ENCODE peak calls at places on chromosomes 11 and 22, in six cellular contexts. I, B, Z, G, W and R are unnamed samples.

GRCh38 chr11:117946196-117946841 is 17.1 kb upstream of the TMPRSS13 start:
- DNase-seq in W (no peak), I (no peak), B (no peak), Z (no peak), G (no peak), R (no peak)

GRCh38 chr22:38862375-38863329 is 9.4 kb downstream of the CBX6 start:
- DNase-seq in G (no peak), W (no peak), Z (no peak), B (peak), I (peak), R (peak)

GRCh38 chr11:117315285-117316196 is 515 bp downstream of the BACE1 start:
- DNase-seq in B (no peak), G (peak), Z (no peak), W (no peak), I (peak), R (no peak)

GRCh38 chr11:8259316-8259995 is 4.2 kb downstream of the LMO1 start:
- DNase-seq in B (no peak), I (no peak), Z (no peak), G (no peak), W (no peak), R (peak)

GRCh38 chr11:13929551-13929950 is 33.0 kb upstream of the SPON1 start:
- DNase-seq in I (no peak), G (no peak), B (no peak), Z (no peak), W (no peak), R (no peak)

GRCh38 chr11:112877561-112877960 is 83.7 kb upstream of the NCAM1 start:
- DNase-seq in Z (no peak), B (no peak), W (no peak), G (no peak), I (no peak), R (no peak)

GRCh38 chr11:44625759-44626523 is 60.5 kb downstream of the CD82 start:
- DNase-seq in Z (no peak), I (no peak), W (no peak), B (no peak), G (no peak), R (no peak)

GRCh38 chr11:113475160-113475761 is at the start of gene DRD2:
- DNase-seq in I (no peak), G (no peak), W (no peak), B (no peak), Z (no peak), R (no peak)

GRCh38 chr11:134097146-134097545 is 28.3 kb downstream of the JAM3 start:
- DNase-seq in W (no peak), Z (no peak), B (no peak), G (no peak), I (no peak), R (no peak)

GRCh38 chr22:23080542-23081290 is 10.4 kb downstream of the GNAZ start:
- DNase-seq in G (no peak), I (no peak), W (no peak), Z (no peak), B (no peak), R (no peak)

GRCh38 chr11:1890856-1891830 is 552 bp downstream of the PRR33 start:
- DNase-seq in W (no peak), G (no peak), B (no peak), Z (no peak), I (peak), R (peak)

GRCh38 chr22:19974935-19975706 is 33.5 kb upstream of the TXNRD2 start:
- DNase-seq in B (no peak), W (peak), G (no peak), Z (no peak), I (no peak), R (no peak)

GRCh38 chr11:104799251-104799650 is 99.0 kb downstream of the CASP12 start:
- DNase-seq in W (no peak), I (no peak), Z (no peak), B (no peak), G (no peak), R (no peak)

GRCh38 chr22:45923812-45924211 is 53.1 kb downstream of the WNT7B start:
- DNase-seq in W (no peak), Z (no peak), I (no peak), G (no peak), B (no peak), R (no peak)

GRCh38 chr11:85407648-85408047 is 219.5 kb downstream of the DLG2 start:
- DNase-seq in I (no peak), B (no peak), W (no peak), G (no peak), Z (no peak), R (no peak)

GRCh38 chr11:61273151-61274078 is 21.7 kb downstream of the VWCE start:
- DNase-seq in B (no peak), I (no peak), G (no peak), Z (no peak), W (no peak), R (no peak)

GRCh38 chr11:92838655-92839334 is 130.7 kb upstream of the MTNR1B start:
- DNase-seq in W (no peak), I (no peak), G (no peak), Z (no peak), B (no peak), R (no peak)

GRCh38 chr11:117572129-117572528 is 224.9 kb downstream of the DSCAML1 start:
- DNase-seq in W (no peak), Z (no peak), G (no peak), B (no peak), I (no peak), R (no peak)

GRCh38 chr22:19605508-19606331 is 81.5 kb upstream of the CLDN5 start:
- DNase-seq in W (peak), Z (no peak), I (peak), B (no peak), G (no peak), R (no peak)

GRCh38 chr11:131025020-131025419 is 108.7 kb upstream of the SNX19 start:
- DNase-seq in Z (no peak), B (no peak), W (peak), G (no peak), I (no peak), R (no peak)

GRCh38 chr22:37410174-37411055 is 16.9 kb downstream of the ELFN2 start:
- DNase-seq in I (no peak), Z (no peak), W (no peak), G (no peak), B (peak), R (peak)

GRCh38 chr22:40463727-40464126 is 93.3 kb downstream of the SGSM3 start:
- DNase-seq in B (no peak), I (no peak), Z (no peak), G (no peak), W (no peak), R (no peak)

GRCh38 chr11:110329441-110329840 is 33.0 kb upstream of the RDX start:
- DNase-seq in W (no peak), Z (no peak), G (no peak), B (no peak), I (no peak), R (no peak)

GRCh38 chr11:134674974-134675373 is 262.9 kb upstream of the B3GAT1 start:
- DNase-seq in G (no peak), B (no peak), W (no peak), I (no peak), Z (no peak), R (no peak)

GRCh38 chr22:45626198-45626651 is 45.4 kb upstream of the ATXN10 start:
- DNase-seq in B (no peak), I (no peak), W (peak), Z (no peak), G (no peak), R (no peak)

GRCh38 chr11:42576318-42576717 is 735.5 kb upstream of the API5 start:
- DNase-seq in B (no peak), Z (no peak), I (no peak), W (no peak), G (no peak), R (no peak)

GRCh38 chr11:3158131-3158591 is 6.9 kb downstream of the OSBPL5 start:
- DNase-seq in W (no peak), Z (no peak), I (peak), B (peak), G (no peak), R (peak)

GRCh38 chr22:27133951-27134664 is 476.7 kb downstream of the MIAT start:
- DNase-seq in B (no peak), G (no peak), Z (peak), I (peak), W (peak), R (peak)

GRCh38 chr11:4607782-4608666 is at the start of gene TRIM68:
- DNase-seq in B (peak), W (peak), Z (peak), I (peak), G (peak), R (peak)

GRCh38 chr22:22884010-22884887 is 3.4 kb upstream of the IGLL5 start:
- DNase-seq in B (no peak), I (no peak), W (peak), Z (no peak), G (peak), R (peak)

GRCh38 chr11:119402470-119402869 is 20.5 kb downstream of the THY1 start:
- DNase-seq in W (no peak), Z (no peak), I (no peak), B (no peak), G (no peak), R (no peak)

GRCh38 chr11:119397740-119398139 is 16.2 kb upstream of the USP2 start:
- DNase-seq in G (no peak), B (no peak), W (no peak), Z (no peak), I (no peak), R (no peak)

GRCh38 chr11:119403021-119403420 is 20.0 kb downstream of the THY1 start:
- DNase-seq in W (no peak), Z (peak), G (no peak), B (no peak), I (no peak), R (no peak)

GRCh38 chr11:119404872-119405271 is 18.1 kb downstream of the THY1 start:
- DNase-seq in I (no peak), W (no peak), Z (peak), B (no peak), G (no peak), R (no peak)

GRCh38 chr11:119400860-119401259 is 19.4 kb upstream of the USP2 start:
- DNase-seq in B (no peak), Z (no peak), G (no peak), I (no peak), W (no peak), R (no peak)
- TF ChIP-seq CTCF in B (no peak), Z (no peak), G (no peak), I (no peak), W (no peak), R (no peak)

DNA sequence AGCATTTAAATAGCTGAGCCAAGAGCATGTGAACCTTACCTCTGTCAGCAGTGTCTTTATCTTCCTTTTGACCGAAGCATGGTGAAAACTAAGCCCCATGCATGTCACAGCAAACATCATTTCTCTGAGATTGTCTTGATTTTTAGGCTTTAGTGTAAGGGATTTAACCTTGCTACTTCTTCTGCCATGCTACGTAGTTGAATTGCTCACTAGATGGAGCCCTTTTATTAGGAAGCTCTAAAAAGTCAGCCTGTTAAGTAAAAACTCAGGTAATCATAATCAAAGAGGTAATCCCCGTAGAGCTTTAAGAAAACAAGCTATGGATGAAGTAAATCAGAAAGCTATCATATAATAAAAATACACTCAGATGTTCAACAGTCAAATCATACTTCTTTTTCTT is 149.5 kb downstream of the PGR start:
- DNase-seq in B (no peak), Z (no peak), G (no peak), W (peak), I (no peak), R (no peak)
- TF ChIP-seq CTCF in B (peak), Z (peak), G (no peak), W (peak), I (peak), R (no peak)

GRCh38 chr22:35037089-35037488 is 28.9 kb upstream of the ISX start:
- DNase-seq in Z (no peak), W (peak), B (no peak), I (no peak), G (no peak), R (no peak)
- TF ChIP-seq CTCF in Z (peak), W (peak), B (no peak), I (no peak), G (no peak), R (no peak)

GRCh38 chr11:45852018-45852711 is 4.9 kb downstream of the CRY2 start:
- DNase-seq in G (no peak), Z (no peak), B (no peak), W (no peak), I (no peak), R (no peak)
- TF ChIP-seq CTCF in G (no peak), Z (no peak), B (no peak), W (no peak), I (no peak), R (no peak)